ENCODE peak calls at places on chromosomes 4 and X, in ten cellular contexts. S, B, U, K, I, T, P, Q, H and A are unnamed samples.

GRCh38 chr4:153271820-153272219 is 67.6 kb downstream of the TRIM2 start:
- DNase-seq in K (no peak), B (no peak), P (no peak), S (no peak), Q (no peak), T (no peak), H (no peak), I (no peak), U (no peak), A (no peak)

GRCh38 chr4:41339812-41340809 is 83.4 kb downstream of the UCHL1 start:
- DNase-seq in U (no peak), T (peak), K (no peak), H (no peak), I (peak), P (peak), B (no peak), S (no peak), Q (peak), A (no peak)

GRCh38 chrX:65971151-65971550 is 68.7 kb downstream of the VSIG4 start:
- DNase-seq in H (no peak), K (no peak), I (no peak), S (no peak), U (no peak), B (no peak), T (no peak), Q (no peak), P (no peak), A (no peak)

GRCh38 chr4:162981823-162982222 is 184.9 kb downstream of the NAF1 start:
- DNase-seq in K (no peak), U (no peak), Q (no peak), I (no peak), T (no peak), S (no peak), P (no peak), B (no peak), H (no peak), A (no peak)

GRCh38 chrX:153161952-153162351 is 17.1 kb upstream of the MAGEA1 start:
- DNase-seq in H (no peak), T (no peak), B (no peak), Q (no peak), P (no peak), K (no peak), S (no peak), U (no peak), I (no peak), A (no peak)

GRCh38 chrX:27565992-27566391 is 24.2 kb upstream of the DCAF8L2 start:
- DNase-seq in B (no peak), P (no peak), S (no peak), Q (no peak), I (peak), U (no peak), T (no peak), K (no peak), H (no peak), A (no peak)

GRCh38 chrX:12681047-12681446 is 110.2 kb upstream of the PRPS2 start:
- DNase-seq in B (no peak), K (no peak), H (no peak), U (no peak), Q (no peak), T (no peak), P (no peak), I (no peak), S (no peak), A (no peak)

GRCh38 chr4:121950212-121950679 is 1.6 kb downstream of the TRPC3 start:
- DNase-seq in K (peak), T (peak), U (no peak), H (peak), I (peak), Q (peak), P (peak), B (peak), S (peak), A (peak)

GRCh38 chr4:61837395-61837794 is 637.3 kb downstream of the ADGRL3 start:
- DNase-seq in K (no peak), H (no peak), Q (no peak), T (no peak), U (no peak), I (no peak), B (no peak), S (no peak), P (no peak), A (no peak)

GRCh38 chrX:116435597-116435996 is 809 bp upstream of the SLC6A14 start:
- DNase-seq in P (no peak), H (no peak), T (no peak), K (no peak), Q (no peak), I (no peak), B (no peak), S (no peak), U (no peak), A (no peak)

GRCh38 chr4:150890246-150890645 is 124.8 kb downstream of the LRBA start:
- DNase-seq in B (no peak), U (no peak), T (no peak), P (no peak), I (no peak), H (no peak), S (no peak), Q (no peak), K (no peak), A (no peak)

GRCh38 chr4:185997287-185997686 is 71.7 kb upstream of the TLR3 start:
- DNase-seq in I (no peak), U (no peak), Q (no peak), P (peak), B (no peak), K (no peak), H (no peak), T (no peak), S (no peak), A (no peak)

GRCh38 chr4:8331567-8331955 is 62.0 kb downstream of the HTRA3 start:
- DNase-seq in S (no peak), Q (no peak), H (no peak), P (no peak), B (no peak), K (no peak), T (no peak), U (no peak), I (peak), A (no peak)

GRCh38 chr4:19047481-19047880 is 1025.9 kb upstream of the LCORL start:
- DNase-seq in K (no peak), I (no peak), U (no peak), T (no peak), P (no peak), S (no peak), H (no peak), Q (no peak), B (no peak), A (no peak)

GRCh38 chrX:154411322-154411980 is at the start of gene TAFAZZIN:
- DNase-seq in K (peak), T (no peak), I (peak), P (peak), S (peak), H (peak), Q (peak), U (no peak), B (peak), A (peak)

GRCh38 chr4:123510666-123511065 is 114.1 kb downstream of the SPRY1 start:
- DNase-seq in S (no peak), T (no peak), K (no peak), U (no peak), Q (no peak), I (no peak), H (no peak), P (no peak), B (no peak), A (no peak)

GRCh38 chrX:97401154-97401553 is 517.4 kb downstream of the RPA4 start:
- DNase-seq in U (no peak), Q (no peak), I (no peak), K (no peak), T (no peak), H (no peak), P (no peak), S (no peak), B (no peak), A (peak)